ENCODE peak calls at places on chromosomes 7 and 10, in four cellular contexts. C is K562, N is HepG2, U is GM12878. M is an unnamed sample.

GRCh38 chr7:100632951-100633717 is 8.2 kb downstream of the TFR2 start:
- DNase-seq in C (peak), N (no peak), U (no peak), M (no peak)

GRCh38 chr10:60441515-60441914 is 51.8 kb upstream of the ANK3 start:
- DNase-seq in C (no peak), N (peak), U (no peak), M (no peak)

GRCh38 chr7:40077849-40078248 is 56.6 kb downstream of the MPLKIP start:
- DNase-seq in C (no peak), N (no peak), U (no peak), M (no peak)

GRCh38 chr10:124989526-124989925 is 47.6 kb downstream of the ZRANB1 start:
- DNase-seq in C (no peak), N (no peak), U (no peak), M (no peak)

GRCh38 chr10:4775808-4776207 is 50.2 kb upstream of the AKR1E2 start:
- DNase-seq in C (no peak), N (no peak), U (no peak), M (no peak)

GRCh38 chr7:70076325-70076724 is 478.1 kb downstream of the AUTS2 start:
- DNase-seq in C (no peak), N (no peak), U (no peak), M (no peak)

GRCh38 chr10:12640026-12640425 is 290.7 kb downstream of the CAMK1D start:
- DNase-seq in C (no peak), N (no peak), U (no peak), M (no peak)

GRCh38 chr7:13057462-13058200 is 370.2 kb downstream of the ARL4A start:
- DNase-seq in C (no peak), N (no peak), U (peak), M (no peak)

GRCh38 chr10:110566472-110567200 is 859 bp upstream of the SMC3 start:
- DNase-seq in C (no peak), N (no peak), U (no peak), M (no peak)

GRCh38 chr7:100572949-100573675 is 588 bp downstream of the SAP25 start:
- DNase-seq in C (no peak), N (no peak), U (no peak), M (no peak)

GRCh38 chr7:114047889-114048288 is 129.1 kb upstream of the PPP1R3A start:
- DNase-seq in C (no peak), N (no peak), U (no peak), M (no peak)

GRCh38 chr10:17961551-17962422 is 10.1 kb downstream of the SLC39A12 start:
- DNase-seq in C (no peak), N (no peak), U (no peak), M (no peak)

GRCh38 chr10:51301644-51302043 is 227.4 kb downstream of the PRKG1 start:
- DNase-seq in C (no peak), N (no peak), U (no peak), M (no peak)

GRCh38 chr10:11782793-11783557 is 40.2 kb upstream of the PROSER2 start:
- DNase-seq in C (peak), N (peak), U (peak), M (peak)

GRCh38 chr10:102743078-102743587 is 615 bp upstream of the WBP1L start:
- DNase-seq in C (no peak), N (no peak), U (peak), M (no peak)

GRCh38 chr7:157905740-157906461 is 569.1 kb downstream of the DNAJB6 start:
- DNase-seq in C (peak), N (no peak), U (no peak), M (peak)

DNA sequence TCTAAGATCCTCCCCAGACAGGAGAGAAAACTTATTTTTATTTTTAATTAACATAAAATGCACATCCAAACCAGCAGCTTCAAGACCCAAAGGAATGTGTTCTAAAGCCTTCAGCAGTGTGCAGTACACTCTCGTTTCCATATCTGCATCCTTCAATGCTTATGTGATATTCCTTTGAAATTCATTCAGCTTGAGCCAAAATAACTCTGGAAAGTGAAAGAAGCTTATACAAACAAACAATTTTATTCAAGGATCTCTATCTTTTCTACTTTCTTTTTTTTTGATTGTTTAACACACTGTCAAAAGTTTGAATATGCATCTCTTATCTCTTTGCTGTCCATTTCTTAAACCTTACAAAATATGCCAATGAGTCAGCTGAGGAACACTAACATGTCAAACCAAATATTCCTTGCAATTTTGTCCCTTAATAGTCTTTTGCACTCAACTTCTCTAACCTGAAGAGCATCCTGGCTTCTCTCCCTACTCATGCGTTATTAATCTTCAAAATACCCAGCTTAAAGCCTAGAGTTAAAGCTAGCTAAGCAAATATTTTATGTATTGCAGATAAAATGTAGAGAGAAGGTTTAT is 124.3 kb downstream of the THSD7A start:
- DNase-seq in C (no peak), N (no peak), U (no peak), M (no peak)
- TF ChIP-seq BRCA1 in C (no peak), N (no peak), U (no peak), M (no peak)

GRCh38 chr7:11552676-11553075 is 279.3 kb downstream of the THSD7A start:
- DNase-seq in C (no peak), N (no peak), U (no peak), M (no peak)

DNA sequence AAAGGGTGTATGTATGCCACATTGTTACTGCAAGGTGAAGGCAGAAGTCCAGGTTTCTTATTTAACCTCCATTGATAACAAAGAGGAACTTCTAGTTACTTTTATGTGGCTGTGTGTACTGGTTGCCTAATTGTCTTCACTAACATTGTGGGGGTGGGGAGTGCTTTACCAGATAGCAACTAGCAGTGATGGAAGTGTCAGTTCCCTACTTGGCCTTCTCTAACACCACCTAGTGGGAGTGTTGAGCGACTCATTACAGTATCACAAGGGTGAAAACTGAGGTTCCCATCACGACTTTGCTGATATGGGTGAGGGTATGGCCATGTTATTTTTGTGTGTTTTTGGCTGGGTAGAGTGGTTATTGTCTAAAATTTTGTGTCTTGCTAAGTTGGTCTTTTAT is 274.4 kb downstream of the THSD7A start:
- DNase-seq in C (no peak), N (peak), U (no peak), M (peak)
- TF ChIP-seq BRCA1 in C (no peak), N (no peak), U (no peak), M (no peak)

GRCh38 chr10:47205199-47205598 is 94.8 kb upstream of the GDF10 start:
- DNase-seq in C (no peak), N (no peak), U (no peak), M (no peak)

GRCh38 chr10:47207894-47208469 is 92.0 kb upstream of the GDF10 start:
- DNase-seq in C (no peak), N (no peak), U (no peak), M (no peak)

GRCh38 chr10:47207280-47207613 is 92.8 kb upstream of the GDF10 start:
- DNase-seq in C (no peak), N (peak), U (no peak), M (no peak)

GRCh38 chr10:47206449-47207279 is 93.3 kb upstream of the GDF10 start:
- DNase-seq in C (no peak), N (no peak), U (no peak), M (no peak)
- TF ChIP-seq BRCA1 in C (no peak), N (no peak), U (no peak), M (no peak)

DNA sequence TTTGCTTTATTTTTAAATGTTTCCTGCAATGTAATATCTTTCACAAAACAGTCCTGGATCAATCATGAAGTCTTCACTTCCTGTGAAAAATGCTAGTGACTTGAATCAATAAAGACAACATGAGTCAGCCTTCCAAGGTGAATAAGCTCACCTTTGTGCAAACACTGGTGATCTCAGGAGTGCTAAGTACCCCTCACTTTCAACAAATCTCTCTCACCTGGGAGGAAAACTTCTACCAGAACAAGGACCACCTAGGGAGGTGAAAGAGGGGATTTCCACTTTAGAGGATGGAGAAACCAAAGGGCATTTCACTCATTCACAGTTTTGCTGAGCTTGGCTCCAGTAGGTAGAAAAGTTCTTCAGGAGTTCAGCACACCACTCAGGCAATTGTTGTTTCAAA is 64.8 kb downstream of the CALD1 start:
- DNase-seq in C (no peak), N (peak), U (no peak), M (no peak)
- TF ChIP-seq BRCA1 in C (no peak), N (no peak), U (no peak), M (no peak)

GRCh38 chr7:55155351-55156117 is 136.7 kb downstream of the EGFR start:
- DNase-seq in C (no peak), N (no peak), U (no peak), M (no peak)
- TF ChIP-seq BRCA1 in C (no peak), N (no peak), U (no peak), M (no peak)

GRCh38 chr7:131231381-131232220 is 96.1 kb upstream of the MKLN1 start:
- DNase-seq in C (no peak), N (no peak), U (peak), M (no peak)
- TF ChIP-seq BRCA1 in C (no peak), N (no peak), U (no peak), M (no peak)

DNA sequence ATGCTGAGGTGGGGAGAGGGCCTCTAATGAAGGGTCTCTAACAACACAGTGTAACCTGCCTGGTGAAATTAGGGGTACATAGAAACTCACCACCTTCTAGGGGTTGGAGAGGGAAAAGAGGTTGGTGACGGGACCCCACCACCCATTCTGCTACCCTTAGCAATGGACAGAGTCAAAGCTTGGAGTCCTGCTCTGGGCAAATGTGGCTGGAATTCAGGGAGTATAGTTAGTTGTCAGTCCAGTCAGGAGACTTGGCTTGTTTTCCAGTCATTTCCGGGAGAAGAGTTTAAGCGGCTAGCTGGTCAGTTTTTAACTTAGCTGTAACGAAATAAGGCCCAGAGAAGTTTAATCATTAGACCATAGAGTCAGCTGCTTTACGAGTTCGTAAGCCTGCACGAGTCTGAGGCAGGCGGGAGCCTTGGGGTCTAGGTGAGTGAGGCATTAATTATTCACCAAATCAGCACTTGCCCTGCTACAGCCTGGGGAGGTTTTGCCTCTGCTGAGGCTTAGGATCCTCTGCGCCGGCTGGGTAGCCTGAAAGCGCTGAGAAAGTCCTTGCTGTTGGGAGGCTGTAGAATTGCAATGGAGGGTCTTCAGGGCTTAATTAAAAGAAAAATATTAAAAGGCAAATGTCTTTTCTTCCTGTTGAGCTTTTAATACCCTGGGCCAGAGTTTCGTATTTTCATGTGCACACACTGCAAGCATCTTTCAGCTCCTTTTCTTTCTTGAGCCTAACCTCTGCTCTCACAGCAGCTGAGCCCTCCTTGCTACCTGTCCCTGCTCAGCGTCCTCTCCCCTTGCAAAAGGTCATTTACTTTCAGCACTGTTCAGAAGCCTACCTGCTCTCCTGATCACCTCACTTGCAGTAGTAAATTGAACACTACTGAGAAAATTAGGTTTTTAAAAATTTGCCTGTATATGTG is 1.5 kb upstream of the LAMB1 start:
- DNase-seq in C (no peak), N (peak), U (no peak), M (peak)
- TF ChIP-seq BRCA1 in C (no peak), N (no peak), U (no peak), M (no peak)

M was measured in H1.